ENCODE peak calls at places on chromosome 10, in eight cellular contexts. One of them, this sample, is unnamed.

GRCh38 chr10:101771380-101771779 is 4.5 kb downstream of the FGF8 start:
- DNase-seq in left ventricle myocardium inferior: no peak
- DNase-seq in pancreas: no peak
- DNase-seq in fibroblast of lung: no peak
- DNase-seq in transverse colon: no peak
- DNase-seq in A549: no peak
- DNase-seq in aorta: no peak
- DNase-seq in cardiac fibroblast: no peak
- DNase-seq in this sample: no peak

GRCh38 chr10:106795619-106796018 is 368.9 kb downstream of the SORCS1 start:
- DNase-seq in left ventricle myocardium inferior: peak
- DNase-seq in pancreas: no peak
- DNase-seq in fibroblast of lung: no peak
- DNase-seq in transverse colon: peak
- DNase-seq in A549: peak
- DNase-seq in aorta: no peak
- DNase-seq in cardiac fibroblast: peak
- DNase-seq in this sample: no peak

GRCh38 chr10:17645591-17646345 is 1.8 kb downstream of the STAM start:
- DNase-seq in left ventricle myocardium inferior: no peak
- DNase-seq in pancreas: no peak
- DNase-seq in fibroblast of lung: no peak
- DNase-seq in transverse colon: no peak
- DNase-seq in A549: no peak
- DNase-seq in aorta: no peak
- DNase-seq in cardiac fibroblast: no peak
- DNase-seq in this sample: no peak

GRCh38 chr10:2839081-2839725 is 228.1 kb upstream of the PFKP start:
- DNase-seq in left ventricle myocardium inferior: peak
- DNase-seq in pancreas: no peak
- DNase-seq in fibroblast of lung: no peak
- DNase-seq in transverse colon: peak
- DNase-seq in A549: peak
- DNase-seq in aorta: peak
- DNase-seq in cardiac fibroblast: no peak
- DNase-seq in this sample: no peak

GRCh38 chr10:125472037-125472607 is 210.8 kb downstream of the TEX36 start:
- DNase-seq in left ventricle myocardium inferior: no peak
- DNase-seq in pancreas: no peak
- DNase-seq in fibroblast of lung: no peak
- DNase-seq in transverse colon: peak
- DNase-seq in A549: no peak
- DNase-seq in aorta: no peak
- DNase-seq in cardiac fibroblast: no peak
- DNase-seq in this sample: no peak

GRCh38 chr10:112177247-112177646 is 6.3 kb downstream of the GPAM start:
- DNase-seq in left ventricle myocardium inferior: no peak
- DNase-seq in pancreas: no peak
- DNase-seq in fibroblast of lung: peak
- DNase-seq in transverse colon: no peak
- DNase-seq in A549: no peak
- DNase-seq in aorta: no peak
- DNase-seq in cardiac fibroblast: no peak
- DNase-seq in this sample: no peak

GRCh38 chr10:128274938-128275337 is 148.7 kb upstream of the MKI67 start:
- DNase-seq in left ventricle myocardium inferior: no peak
- DNase-seq in pancreas: peak
- DNase-seq in fibroblast of lung: no peak
- DNase-seq in transverse colon: no peak
- DNase-seq in A549: no peak
- DNase-seq in aorta: no peak
- DNase-seq in cardiac fibroblast: peak
- DNase-seq in this sample: peak

GRCh38 chr10:119671381-119671780 is 20.2 kb downstream of the BAG3 start:
- DNase-seq in left ventricle myocardium inferior: no peak
- DNase-seq in pancreas: no peak
- DNase-seq in fibroblast of lung: no peak
- DNase-seq in transverse colon: no peak
- DNase-seq in A549: no peak
- DNase-seq in aorta: no peak
- DNase-seq in cardiac fibroblast: no peak
- DNase-seq in this sample: no peak

GRCh38 chr10:52818019-52818418 is 45.4 kb upstream of the MBL2 start:
- DNase-seq in left ventricle myocardium inferior: no peak
- DNase-seq in pancreas: no peak
- DNase-seq in fibroblast of lung: peak
- DNase-seq in transverse colon: no peak
- DNase-seq in A549: peak
- DNase-seq in aorta: no peak
- DNase-seq in cardiac fibroblast: peak
- DNase-seq in this sample: peak

GRCh38 chr10:35780970-35781642 is 139.0 kb upstream of the FZD8 start:
- DNase-seq in left ventricle myocardium inferior: no peak
- DNase-seq in pancreas: no peak
- DNase-seq in fibroblast of lung: no peak
- DNase-seq in transverse colon: no peak
- DNase-seq in A549: no peak
- DNase-seq in aorta: no peak
- DNase-seq in cardiac fibroblast: peak
- DNase-seq in this sample: no peak

GRCh38 chr10:131821378-131822012 is 79.3 kb upstream of the PPP2R2D start:
- DNase-seq in left ventricle myocardium inferior: no peak
- DNase-seq in pancreas: no peak
- DNase-seq in fibroblast of lung: no peak
- DNase-seq in transverse colon: no peak
- DNase-seq in A549: no peak
- DNase-seq in aorta: no peak
- DNase-seq in cardiac fibroblast: no peak
- DNase-seq in this sample: no peak

GRCh38 chr10:130017631-130018022 is 53.6 kb upstream of the EBF3 start:
- DNase-seq in left ventricle myocardium inferior: no peak
- DNase-seq in pancreas: no peak
- DNase-seq in fibroblast of lung: no peak
- DNase-seq in transverse colon: no peak
- DNase-seq in A549: no peak
- DNase-seq in aorta: no peak
- DNase-seq in cardiac fibroblast: no peak
- DNase-seq in this sample: no peak

GRCh38 chr10:33706746-33707145 is 372.3 kb upstream of the NRP1 start:
- DNase-seq in left ventricle myocardium inferior: no peak
- DNase-seq in pancreas: no peak
- DNase-seq in fibroblast of lung: peak
- DNase-seq in transverse colon: no peak
- DNase-seq in A549: peak
- DNase-seq in aorta: no peak
- DNase-seq in cardiac fibroblast: peak
- DNase-seq in this sample: peak

GRCh38 chr10:58241346-58241745 is 26.3 kb downstream of the IPMK start:
- DNase-seq in left ventricle myocardium inferior: no peak
- DNase-seq in pancreas: no peak
- DNase-seq in fibroblast of lung: peak
- DNase-seq in transverse colon: no peak
- DNase-seq in A549: no peak
- DNase-seq in aorta: no peak
- DNase-seq in cardiac fibroblast: peak
- DNase-seq in this sample: no peak

GRCh38 chr10:52954407-52954806 is 181.8 kb upstream of the MBL2 start:
- DNase-seq in left ventricle myocardium inferior: no peak
- DNase-seq in pancreas: no peak
- DNase-seq in fibroblast of lung: no peak
- DNase-seq in transverse colon: no peak
- DNase-seq in A549: no peak
- DNase-seq in aorta: no peak
- DNase-seq in cardiac fibroblast: no peak
- DNase-seq in this sample: no peak

GRCh38 chr10:86979977-86980448 is 11.7 kb downstream of the ADIRF start:
- DNase-seq in left ventricle myocardium inferior: peak
- DNase-seq in pancreas: peak
- DNase-seq in fibroblast of lung: no peak
- DNase-seq in transverse colon: peak
- DNase-seq in A549: peak
- DNase-seq in aorta: no peak
- DNase-seq in cardiac fibroblast: peak
- DNase-seq in this sample: no peak

GRCh38 chr10:88553116-88553752 is 29.9 kb downstream of the RNLS start:
- DNase-seq in left ventricle myocardium inferior: no peak
- DNase-seq in pancreas: no peak
- DNase-seq in fibroblast of lung: peak
- DNase-seq in transverse colon: peak
- DNase-seq in A549: peak
- DNase-seq in aorta: no peak
- DNase-seq in cardiac fibroblast: peak
- DNase-seq in this sample: peak

GRCh38 chr10:5583525-5584175 is 58.9 kb downstream of the CALML3 start:
- DNase-seq in left ventricle myocardium inferior: peak
- DNase-seq in pancreas: peak
- DNase-seq in fibroblast of lung: peak
- DNase-seq in transverse colon: peak
- DNase-seq in A549: no peak
- DNase-seq in aorta: no peak
- DNase-seq in cardiac fibroblast: peak
- DNase-seq in this sample: no peak

GRCh38 chr10:113648478-113648877 is 15.4 kb downstream of the NRAP start:
- DNase-seq in left ventricle myocardium inferior: peak
- DNase-seq in pancreas: no peak
- DNase-seq in fibroblast of lung: peak
- DNase-seq in transverse colon: no peak
- DNase-seq in A549: no peak
- DNase-seq in aorta: no peak
- DNase-seq in cardiac fibroblast: no peak
- DNase-seq in this sample: no peak

GRCh38 chr10:43261578-43261965 is 5.3 kb downstream of the RASGEF1A start:
- DNase-seq in left ventricle myocardium inferior: no peak
- DNase-seq in pancreas: no peak
- DNase-seq in fibroblast of lung: no peak
- DNase-seq in transverse colon: no peak
- DNase-seq in A549: no peak
- DNase-seq in aorta: no peak
- DNase-seq in cardiac fibroblast: no peak
- DNase-seq in this sample: no peak

GRCh38 chr10:98269435-98269912 is 1.5 kb upstream of the LOXL4 start:
- DNase-seq in left ventricle myocardium inferior: peak
- DNase-seq in pancreas: peak
- DNase-seq in fibroblast of lung: peak
- DNase-seq in transverse colon: peak
- DNase-seq in A549: peak
- DNase-seq in aorta: peak
- DNase-seq in cardiac fibroblast: peak
- DNase-seq in this sample: peak
- H3K4me3 ChIP-seq in left ventricle myocardium inferior: peak
- H3K4me3 ChIP-seq in pancreas: no peak
- H3K4me3 ChIP-seq in fibroblast of lung: no peak
- H3K4me3 ChIP-seq in transverse colon: no peak
- H3K4me3 ChIP-seq in A549: no peak
- H3K4me3 ChIP-seq in aorta: no peak
- H3K4me3 ChIP-seq in cardiac fibroblast: no peak
- H3K4me3 ChIP-seq in this sample: no peak

DNA sequence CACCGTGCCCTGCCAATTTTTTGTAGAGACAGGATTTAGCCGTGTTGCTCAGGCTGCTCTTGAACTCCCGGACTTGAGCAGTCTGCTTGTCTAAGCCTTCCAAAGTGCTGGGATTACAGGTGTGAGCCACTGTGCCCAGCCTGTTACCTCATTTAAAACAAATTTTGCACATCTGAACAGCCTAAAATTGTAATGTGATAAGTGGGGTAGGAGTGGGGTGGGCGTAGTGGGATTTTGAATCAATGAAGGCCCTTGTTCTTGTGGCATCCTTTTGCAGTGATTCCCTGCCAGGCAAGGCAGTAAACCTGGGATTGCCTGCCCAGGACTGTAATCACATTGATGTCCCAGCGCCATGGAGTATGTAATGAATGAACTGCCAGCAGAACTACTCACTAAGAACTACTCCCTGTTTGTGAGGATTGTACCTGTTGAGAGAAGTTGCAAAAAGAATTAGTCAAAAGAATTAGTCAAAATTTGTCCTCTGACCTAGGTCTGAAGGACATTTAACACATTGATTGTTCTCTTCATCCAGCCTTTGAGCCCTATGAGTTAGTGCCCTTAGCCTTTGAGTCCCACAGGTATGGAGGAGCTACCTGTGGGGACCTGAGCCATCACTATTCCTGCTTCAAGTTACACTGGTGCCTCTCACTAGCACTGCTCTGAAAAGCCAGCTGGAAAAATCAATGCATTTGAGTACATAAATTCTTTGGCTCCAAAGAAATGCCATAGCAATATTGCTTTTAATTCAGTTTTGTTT is 5.3 kb downstream of the RPS24 start:
- DNase-seq in left ventricle myocardium inferior: no peak
- DNase-seq in pancreas: no peak
- DNase-seq in fibroblast of lung: no peak
- DNase-seq in transverse colon: no peak
- DNase-seq in A549: no peak
- DNase-seq in aorta: no peak
- DNase-seq in cardiac fibroblast: no peak
- DNase-seq in this sample: no peak
- H3K4me3 ChIP-seq in left ventricle myocardium inferior: no peak
- H3K4me3 ChIP-seq in pancreas: no peak
- H3K4me3 ChIP-seq in fibroblast of lung: no peak
- H3K4me3 ChIP-seq in transverse colon: no peak
- H3K4me3 ChIP-seq in A549: no peak
- H3K4me3 ChIP-seq in aorta: no peak
- H3K4me3 ChIP-seq in cardiac fibroblast: no peak
- H3K4me3 ChIP-seq in this sample: no peak

DNA sequence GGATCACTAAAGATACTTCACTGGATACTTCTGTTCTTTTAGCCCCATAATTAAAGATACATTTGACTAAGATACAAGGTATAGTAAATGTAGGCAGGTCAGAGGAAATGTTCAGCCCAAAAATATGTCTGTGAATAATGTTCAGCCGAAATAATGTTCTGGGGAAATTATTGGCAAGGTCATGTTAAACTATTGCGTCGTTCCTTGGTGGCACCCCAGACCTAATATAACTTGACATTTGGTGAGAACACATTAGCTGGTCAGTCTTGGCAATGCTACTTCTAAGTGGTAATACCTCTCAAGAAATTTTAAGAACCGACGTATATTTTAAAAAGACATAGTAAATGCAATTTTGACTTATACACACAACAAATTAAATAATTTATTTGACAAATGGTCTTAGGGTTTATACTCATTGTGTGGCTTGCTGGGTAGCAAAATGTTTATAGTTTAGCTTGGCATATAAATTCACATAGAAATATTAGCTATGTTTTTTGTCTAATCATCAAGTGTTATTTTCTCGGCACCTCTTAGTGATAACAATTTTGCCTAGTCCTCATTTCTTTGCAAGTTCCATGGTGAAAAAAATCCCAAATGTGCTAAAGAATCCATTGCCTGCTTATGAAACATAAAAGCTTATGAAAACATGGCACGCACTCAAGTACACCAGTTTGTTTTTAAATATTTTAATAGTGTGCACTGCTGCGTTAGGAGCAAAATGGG is 270.3 kb upstream of the NEBL start:
- DNase-seq in left ventricle myocardium inferior: no peak
- DNase-seq in pancreas: no peak
- DNase-seq in fibroblast of lung: no peak
- DNase-seq in transverse colon: no peak
- DNase-seq in A549: no peak
- DNase-seq in aorta: no peak
- DNase-seq in cardiac fibroblast: no peak
- DNase-seq in this sample: no peak
- H3K4me3 ChIP-seq in left ventricle myocardium inferior: no peak
- H3K4me3 ChIP-seq in pancreas: peak
- H3K4me3 ChIP-seq in fibroblast of lung: no peak
- H3K4me3 ChIP-seq in transverse colon: no peak
- H3K4me3 ChIP-seq in A549: no peak
- H3K4me3 ChIP-seq in aorta: no peak
- H3K4me3 ChIP-seq in cardiac fibroblast: no peak
- H3K4me3 ChIP-seq in this sample: no peak

GRCh38 chr10:93342346-93342745 is 139.8 kb downstream of the MYOF start:
- DNase-seq in left ventricle myocardium inferior: no peak
- DNase-seq in pancreas: no peak
- DNase-seq in fibroblast of lung: no peak
- DNase-seq in transverse colon: no peak
- DNase-seq in A549: no peak
- DNase-seq in aorta: no peak
- DNase-seq in cardiac fibroblast: no peak
- DNase-seq in this sample: no peak
- H3K4me3 ChIP-seq in left ventricle myocardium inferior: no peak
- H3K4me3 ChIP-seq in pancreas: no peak
- H3K4me3 ChIP-seq in fibroblast of lung: no peak
- H3K4me3 ChIP-seq in transverse colon: no peak
- H3K4me3 ChIP-seq in A549: no peak
- H3K4me3 ChIP-seq in aorta: no peak
- H3K4me3 ChIP-seq in cardiac fibroblast: no peak
- H3K4me3 ChIP-seq in this sample: no peak